ENCODE peak calls at places on chromosomes 4 and X, in eight cellular contexts. P is cerebellum; I is activated CD8-positive, alpha-beta T cell treated with anti-CD3 and anti-CD28 coated beads for 36 hours; D is neuronal stem cell; V is stimulated activated CD4-positive, alpha-beta T cell treated with anti-CD3 and anti-CD28 coated beads, Interleukin-15, amount 100 ng/mL, for 1 hour; Y is kidney epithelial cell; A is RPMI7951; K is foreskin fibroblast. Q is an unnamed sample.
A peak's percentile ranks its signal among the peaks of the same experiment; 100 is the strongest.

GRCh38 chr4:8185280-8185679 is 13.8 kb upstream of the SH3TC1 start:
- DNase-seq in P (no peak), I (no peak), D (no peak), V (no peak), Y (no peak), A (peak; percentile 84), K (peak; percentile 73), Q (no peak)

GRCh38 chr4:106615407-106615945 is 246.9 kb upstream of the GIMD1 start:
- DNase-seq in P (no peak), I (no peak), D (no peak), V (no peak), Y (no peak), A (no peak), K (no peak), Q (no peak)

GRCh38 chr4:185566972-185567749 is 31.9 kb upstream of the PDLIM3 start:
- DNase-seq in P (peak; percentile 27), I (no peak), D (no peak), V (no peak), Y (peak; percentile 35), A (peak; percentile 73), K (peak; percentile 20), Q (peak; percentile 25)

GRCh38 chr4:154738426-154738825 is 5.4 kb upstream of the LRAT start:
- DNase-seq in P (no peak), I (no peak), D (no peak), V (no peak), Y (no peak), A (no peak), K (no peak), Q (peak; percentile 30)

GRCh38 chr4:84324850-84325249 is 174.2 kb downstream of the NKX6-1 start:
- DNase-seq in P (no peak), I (no peak), D (no peak), V (no peak), Y (no peak), A (peak; percentile 6), K (no peak), Q (no peak)

GRCh38 chr4:25925486-25926201 is 11.6 kb downstream of the SMIM20 start:
- DNase-seq in P (no peak), I (peak; percentile 50), D (no peak), V (peak; percentile 8), Y (no peak), A (peak; percentile 25), K (peak; percentile 47), Q (peak; percentile 85)

GRCh38 chrX:67654301-67654700 is 110.5 kb downstream of the AR start:
- DNase-seq in P (no peak), I (no peak), D (no peak), V (no peak), Y (no peak), A (no peak), K (no peak), Q (no peak)

GRCh38 chr4:8516061-8516573 is 64.1 kb upstream of the GPR78 start:
- DNase-seq in P (no peak), I (no peak), D (no peak), V (no peak), Y (no peak), A (peak; percentile 86), K (no peak), Q (no peak)

GRCh38 chrX:68999351-68999750 is 165.9 kb downstream of the PJA1 start:
- DNase-seq in P (no peak), I (no peak), D (no peak), V (no peak), Y (peak; percentile 43), A (peak; percentile 85), K (no peak), Q (no peak)

GRCh38 chr4:7075962-7076693 is 8.3 kb upstream of the GRPEL1 start:
- DNase-seq in P (no peak), I (peak; percentile 42), D (no peak), V (no peak), Y (no peak), A (peak; percentile 36), K (no peak), Q (no peak)

GRCh38 chr4:110418641-110419040 is 57.3 kb upstream of the ENPEP start:
- DNase-seq in P (no peak), I (no peak), D (no peak), V (no peak), Y (no peak), A (no peak), K (no peak), Q (no peak)

GRCh38 chrX:10146350-10146749 is 10.4 kb upstream of the CLCN4 start:
- DNase-seq in P (no peak), I (no peak), D (no peak), V (no peak), Y (no peak), A (no peak), K (no peak), Q (no peak)

Q was measured in DMS53.